ENCODE peak calls at places on chromosomes 12 and 14, in five cellular contexts. B is thoracic aorta, K is cardiac muscle cell, H is HL-60, Y is CD14-positive monocyte. S is an unnamed sample.

GRCh38 chr12:100141666-100141997 is 1.0 kb downstream of the BLTP3B start:
- DNase-seq in H (peak; percentile 54), Y (no peak), B (no peak), K (peak; percentile 87), S (peak; percentile 80)

GRCh38 chr14:96162741-96163140 is 41.9 kb upstream of the BDKRB2 start:
- DNase-seq in Y (no peak), K (peak; percentile 57), B (no peak), H (no peak), S (no peak)

GRCh38 chr14:66105819-66106218 is 380.4 kb upstream of the CCDC196 start:
- DNase-seq in K (peak; percentile 58), H (no peak), B (no peak), Y (no peak), S (peak; percentile 61)

GRCh38 chr12:87280893-87281292 is 748.3 kb downstream of the C12orf50 start:
- DNase-seq in B (no peak), Y (no peak), K (no peak), H (no peak), S (no peak)

GRCh38 chr14:50816419-50817047 is 14.4 kb downstream of the NIN start:
- DNase-seq in B (no peak), H (no peak), K (peak; percentile 61), Y (no peak), S (peak; percentile 73)

GRCh38 chr14:69741055-69741454 is 25.9 kb upstream of the SRSF5 start:
- DNase-seq in B (no peak), Y (no peak), K (no peak), H (no peak), S (no peak)

GRCh38 chr12:16130359-16130758 is 147.1 kb downstream of the SLC15A5 start:
- DNase-seq in B (no peak), H (no peak), K (no peak), Y (no peak), S (no peak)

GRCh38 chr14:21454843-21455550 is 926 bp downstream of the CHD8 start:
- DNase-seq in H (no peak), B (no peak), K (no peak), Y (no peak), S (no peak)

GRCh38 chr14:105039458-105040205 is 18.7 kb upstream of the CDCA4 start:
- DNase-seq in Y (no peak), H (no peak), B (no peak), K (no peak), S (no peak)

GRCh38 chr12:95481072-95481471 is 7.1 kb downstream of the METAP2 start:
- DNase-seq in H (no peak), Y (no peak), K (no peak), B (no peak), S (no peak)
- TF ChIP-seq CTCF in H (no peak), Y (no peak), K (no peak), B (no peak), S (no peak)

DNA sequence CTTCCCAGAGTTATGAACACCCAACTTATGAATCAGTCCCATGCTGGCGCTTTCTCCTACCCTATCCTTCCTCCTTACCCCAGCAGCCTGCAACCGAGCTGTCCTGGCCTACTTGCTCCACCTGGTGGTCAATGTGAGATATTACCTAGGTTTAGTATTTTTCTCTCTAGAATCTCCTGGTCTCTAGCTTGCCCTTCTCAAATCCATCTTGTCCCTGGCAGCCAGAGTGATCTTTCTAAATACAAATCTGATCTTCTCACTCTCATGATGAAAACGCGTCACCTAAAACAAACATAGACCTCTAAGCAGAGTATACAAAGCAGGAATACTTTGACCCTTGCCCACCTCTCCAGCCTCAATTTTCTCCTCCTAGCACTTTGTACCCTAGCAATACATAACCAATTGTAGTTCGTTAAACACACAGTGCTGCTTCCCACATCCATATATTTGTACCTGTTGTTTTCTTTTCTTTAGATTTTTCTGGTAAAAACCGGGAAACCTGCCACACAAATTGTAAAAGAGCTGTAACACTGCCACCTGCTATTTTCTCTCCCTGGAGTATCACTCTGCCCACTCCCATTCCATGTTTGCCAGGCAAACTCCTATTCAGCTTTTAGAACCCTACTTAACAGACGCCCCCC is 20.0 kb upstream of the TCP11L2 start:
- DNase-seq in H (peak; percentile 69), B (no peak), Y (peak; percentile 60), K (peak; percentile 75), S (peak; percentile 43)
- TF ChIP-seq CTCF in H (peak; percentile 47), B (peak; percentile 65), Y (peak; percentile 94), K (peak; percentile 69), S (peak; percentile 56)

GRCh38 chr12:95277139-95277538 is 59.5 kb downstream of the VEZT start:
- DNase-seq in Y (no peak), B (no peak), K (peak; percentile 74), H (no peak), S (peak; percentile 85)
- TF ChIP-seq CTCF in Y (no peak), B (no peak), K (no peak), H (no peak), S (no peak)

GRCh38 chr12:39824505-39825198 is 205.0 kb upstream of the ABCD2 start:
- DNase-seq in H (no peak), K (peak; percentile 81), B (no peak), Y (no peak), S (no peak)
- TF ChIP-seq CTCF in H (no peak), K (no peak), B (no peak), Y (no peak), S (no peak)

DNA sequence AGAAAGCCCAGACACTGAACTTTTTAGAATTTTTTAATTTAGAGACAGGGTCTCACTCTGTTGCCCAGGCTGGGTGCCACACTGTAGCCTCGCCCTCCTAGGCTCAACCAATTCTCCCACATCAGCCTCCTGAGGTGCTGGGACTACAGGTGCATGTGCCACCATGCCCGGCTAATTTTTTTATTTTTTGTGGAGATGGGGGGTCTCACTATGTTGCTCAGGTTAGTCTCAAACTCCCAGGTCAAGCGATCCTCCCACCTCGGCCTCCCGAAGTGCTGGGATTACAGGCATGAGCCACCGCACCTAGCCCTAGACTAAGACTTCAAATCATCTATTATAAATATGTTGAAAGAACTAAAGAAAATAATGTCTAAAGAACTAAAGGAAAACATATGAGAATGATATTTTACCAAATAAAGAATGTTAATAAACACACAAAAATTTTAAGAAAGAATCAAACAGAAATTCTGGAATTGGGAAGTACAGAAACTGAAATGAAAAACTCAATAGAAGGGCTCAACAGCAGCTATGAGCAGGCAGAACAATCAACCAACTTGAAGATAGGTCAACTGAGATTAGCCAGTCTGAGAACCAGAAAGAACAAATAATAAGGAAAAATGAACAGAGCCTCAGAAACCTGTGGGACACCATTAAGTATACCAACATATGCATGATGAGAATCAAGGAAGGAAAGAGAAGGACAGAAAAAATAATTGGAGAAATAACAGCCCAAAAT is 26.2 kb upstream of the AP4S1 start:
- DNase-seq in Y (no peak), K (no peak), B (no peak), H (no peak), S (no peak)
- TF ChIP-seq CTCF in Y (no peak), K (no peak), B (no peak), H (no peak), S (no peak)

GRCh38 chr12:9940370-9940769 is 8.2 kb upstream of the CLEC2A start:
- DNase-seq in H (peak; percentile 54), K (peak; percentile 7), B (no peak), Y (no peak), S (no peak)
- TF ChIP-seq CTCF in H (peak; percentile 38), K (peak; percentile 37), B (no peak), Y (peak; percentile 77), S (peak; percentile 21)